ENCODE peak calls at places on chromosome 3, in seven cellular contexts. O is AG09319; N is IMR-90; P is CD8-positive, alpha-beta T cell; J is mucosa of descending colon; D is neural crest cell; L is esophagus squamous epithelium. S is an unnamed sample.

GRCh38 chr3:62462097-62462789 is 88.9 kb upstream of the FEZF2 start:
- DNase-seq in D (no peak), J (no peak), N (no peak), P (no peak), L (no peak), O (no peak), S (no peak)

GRCh38 chr3:83500422-83500821 is 1458.4 kb upstream of the CADM2 start:
- DNase-seq in D (no peak), P (no peak), N (no peak), L (no peak), O (no peak), J (no peak), S (no peak)

GRCh38 chr3:61669676-61670299 is 108.4 kb downstream of the PTPRG start:
- DNase-seq in P (no peak), N (no peak), L (no peak), O (no peak), J (no peak), D (no peak), S (no peak)

GRCh38 chr3:186552408-186553031 is 8.3 kb upstream of the CRYGS start:
- DNase-seq in L (no peak), N (no peak), O (no peak), D (no peak), P (no peak), J (no peak), S (no peak)

GRCh38 chr3:150376001-150376848 is 31.9 kb upstream of the TSC22D2 start:
- DNase-seq in N (peak), O (peak), D (no peak), L (no peak), P (no peak), J (no peak), S (peak)

GRCh38 chr3:189393598-189393997 is 221.8 kb downstream of the TPRG1 start:
- DNase-seq in O (no peak), D (no peak), J (no peak), N (no peak), L (no peak), P (no peak), S (no peak)

GRCh38 chr3:30723211-30723610 is 116.8 kb downstream of the TGFBR2 start:
- DNase-seq in D (no peak), N (no peak), O (no peak), P (no peak), J (no peak), L (no peak), S (no peak)

GRCh38 chr3:31695280-31696008 is 162.7 kb downstream of the STT3B start:
- DNase-seq in L (no peak), P (no peak), N (no peak), J (no peak), D (no peak), O (no peak), S (no peak)

GRCh38 chr3:122974764-122975162 is 52.8 kb downstream of the SEMA5B start:
- DNase-seq in N (peak), P (no peak), O (no peak), D (no peak), J (no peak), L (no peak), S (peak)

GRCh38 chr3:46482632-46483311 is 15.0 kb upstream of the RTP3 start:
- DNase-seq in L (no peak), J (no peak), O (peak), D (no peak), N (peak), P (no peak), S (peak)

GRCh38 chr3:183548262-183548769 is 7.2 kb downstream of the KLHL6 start:
- DNase-seq in O (no peak), L (no peak), D (no peak), P (no peak), N (peak), J (no peak), S (peak)

GRCh38 chr3:42020681-42021307 is 58.9 kb upstream of the ULK4 start:
- DNase-seq in D (no peak), O (no peak), N (peak), L (no peak), P (no peak), J (no peak), S (peak)

GRCh38 chr3:192188218-192188835 is 539.0 kb downstream of the FGF12 start:
- DNase-seq in N (peak), J (no peak), D (peak), O (no peak), P (no peak), L (no peak), S (no peak)
- TF ChIP-seq CTCF in N (peak), J (no peak), D (peak), O (peak), P (no peak), L (peak), S (peak)

GRCh38 chr3:194928831-194929594 is 243.3 kb downstream of the FAM43A start:
- DNase-seq in D (peak), J (no peak), O (no peak), L (no peak), P (peak), N (no peak), S (no peak)
- TF ChIP-seq CTCF in D (peak), J (no peak), O (peak), L (no peak), P (no peak), N (peak), S (peak)

DNA sequence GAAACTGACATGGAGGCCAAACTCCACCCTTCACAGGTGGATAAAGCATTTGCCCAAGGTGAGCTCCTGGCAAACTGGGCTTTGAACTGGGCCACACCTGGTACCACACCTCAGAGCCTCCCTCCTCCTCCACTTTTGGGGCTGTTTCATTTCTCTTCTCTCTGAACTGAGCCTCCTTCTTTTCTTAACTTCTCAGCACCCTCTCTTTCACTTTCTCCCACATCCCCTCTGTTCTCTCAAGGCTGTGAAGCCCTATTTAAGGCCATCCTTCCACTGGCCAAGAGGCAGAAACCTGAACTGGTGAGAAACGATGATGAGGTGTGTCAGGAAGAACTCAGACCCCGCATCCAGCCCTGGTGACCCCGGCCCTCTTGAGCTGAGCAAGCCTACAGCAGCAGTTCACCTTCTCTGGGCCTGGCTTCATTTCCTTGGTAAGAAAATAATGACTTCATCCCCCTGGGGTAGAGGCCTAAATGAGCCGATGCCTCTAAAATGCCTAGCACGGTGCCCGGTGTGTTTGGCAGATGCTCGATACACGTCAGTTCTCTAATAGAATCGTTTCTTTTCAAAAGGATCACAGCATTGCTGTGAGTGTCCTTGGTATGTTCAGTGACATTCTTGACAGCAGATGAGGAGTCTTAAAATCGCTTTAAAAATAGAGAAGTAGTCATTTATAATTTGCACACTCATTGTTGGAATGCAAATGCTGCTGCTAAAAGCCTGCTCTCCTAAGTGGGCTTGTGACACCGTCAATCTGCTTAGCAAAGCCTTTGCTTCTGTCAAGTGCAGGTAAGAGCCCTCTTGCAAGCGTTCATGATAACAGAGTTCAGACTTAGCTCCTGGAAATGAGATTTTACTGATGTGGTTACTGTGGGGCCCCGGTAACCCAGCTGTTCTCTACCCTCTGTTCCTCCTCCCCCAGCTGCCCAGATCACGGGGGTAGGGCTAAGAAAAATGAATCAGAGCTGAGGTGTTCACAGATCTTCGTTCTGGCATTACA is 97.7 kb upstream of the ATP2B2 start:
- DNase-seq in L (no peak), P (peak), D (no peak), J (no peak), O (no peak), N (no peak), S (no peak)
- TF ChIP-seq CTCF in L (no peak), P (no peak), D (no peak), J (no peak), O (no peak), N (no peak), S (no peak)

GRCh38 chr3:105866656-105867653 is 1.9 kb downstream of the CBLB start:
- DNase-seq in L (no peak), O (no peak), D (no peak), P (no peak), N (peak), J (no peak), S (peak)
- TF ChIP-seq CTCF in L (no peak), O (no peak), D (no peak), P (no peak), N (no peak), J (no peak), S (no peak)

GRCh38 chr3:87311309-87311708 is 34.9 kb upstream of the POU1F1 start:
- DNase-seq in N (no peak), O (no peak), P (no peak), L (no peak), J (no peak), D (no peak), S (peak)

GRCh38 chr3:87309601-87310000 is 33.2 kb upstream of the POU1F1 start:
- DNase-seq in D (no peak), N (no peak), L (no peak), P (no peak), J (no peak), O (no peak), S (peak)

GRCh38 chr3:87305517-87305916 is 29.1 kb upstream of the POU1F1 start:
- DNase-seq in N (no peak), J (no peak), D (no peak), O (no peak), L (no peak), P (no peak), S (no peak)

GRCh38 chr3:87313641-87314040 is 37.3 kb upstream of the POU1F1 start:
- DNase-seq in J (no peak), O (no peak), P (no peak), D (no peak), L (no peak), N (no peak), S (no peak)

GRCh38 chr3:87307805-87308204 is 31.4 kb upstream of the POU1F1 start:
- DNase-seq in P (no peak), D (no peak), O (no peak), N (no peak), L (no peak), J (no peak), S (no peak)
- TF ChIP-seq CTCF in P (no peak), D (peak), O (no peak), N (peak), L (no peak), J (no peak), S (no peak)

GRCh38 chr3:127959873-127960272 is 44.8 kb downstream of the KBTBD12 start:
- DNase-seq in L (no peak), O (no peak), P (no peak), D (peak), J (no peak), N (peak), S (peak)
- TF ChIP-seq CTCF in L (no peak), O (peak), P (no peak), D (peak), J (no peak), N (peak), S (peak)

GRCh38 chr3:124246949-124247348 is 255.0 kb upstream of the ROPN1 start:
- DNase-seq in N (peak), J (no peak), D (no peak), O (no peak), P (no peak), L (no peak), S (no peak)
- TF ChIP-seq CTCF in N (peak), J (no peak), D (peak), O (peak), P (no peak), L (peak), S (peak)